ENCODE peak calls at places on chromosome 16, in five cellular contexts. One of them, this sample, is unnamed.

GRCh38 chr16:26983426-26983825 is 83.3 kb upstream of the C16orf82 start:
- DNase-seq in heart left ventricle: no peak
- DNase-seq in OCI-LY7: no peak
- DNase-seq in uterus: no peak
- DNase-seq in neuronal stem cell: no peak
- DNase-seq in this sample: no peak

GRCh38 chr16:8108991-8109509 is 481.3 kb downstream of the TMEM114 start:
- DNase-seq in heart left ventricle: no peak
- DNase-seq in OCI-LY7: no peak
- DNase-seq in uterus: no peak
- DNase-seq in neuronal stem cell: no peak
- DNase-seq in this sample: no peak

GRCh38 chr16:57480127-57480753 is 6.1 kb downstream of the DOK4 start:
- DNase-seq in heart left ventricle: peak
- DNase-seq in OCI-LY7: no peak
- DNase-seq in uterus: peak
- DNase-seq in neuronal stem cell: no peak
- DNase-seq in this sample: peak

GRCh38 chr16:56591377-56592060 is 2.2 kb downstream of the MT3 start:
- DNase-seq in heart left ventricle: no peak
- DNase-seq in OCI-LY7: no peak
- DNase-seq in uterus: no peak
- DNase-seq in neuronal stem cell: no peak
- DNase-seq in this sample: no peak

GRCh38 chr16:74226361-74226979 is 70.1 kb upstream of the PSMD7 start:
- DNase-seq in heart left ventricle: no peak
- DNase-seq in OCI-LY7: peak
- DNase-seq in uterus: no peak
- DNase-seq in neuronal stem cell: peak
- DNase-seq in this sample: no peak

GRCh38 chr16:4538067-4538385 is 547 bp downstream of the CDIP1 start:
- DNase-seq in heart left ventricle: no peak
- DNase-seq in OCI-LY7: no peak
- DNase-seq in uterus: no peak
- DNase-seq in neuronal stem cell: no peak
- DNase-seq in this sample: no peak

GRCh38 chr16:66930189-66930588 is 4.0 kb downstream of the CIAO2B start:
- DNase-seq in heart left ventricle: no peak
- DNase-seq in OCI-LY7: no peak
- DNase-seq in uterus: no peak
- DNase-seq in neuronal stem cell: no peak
- DNase-seq in this sample: peak

GRCh38 chr16:20107086-20107485 is 33.4 kb upstream of the GPR139 start:
- DNase-seq in heart left ventricle: no peak
- DNase-seq in OCI-LY7: no peak
- DNase-seq in uterus: no peak
- DNase-seq in neuronal stem cell: no peak
- DNase-seq in this sample: no peak

GRCh38 chr16:5642034-5642433 is 544.4 kb upstream of the EEF2KMT start:
- DNase-seq in heart left ventricle: no peak
- DNase-seq in OCI-LY7: no peak
- DNase-seq in uterus: no peak
- DNase-seq in neuronal stem cell: no peak
- DNase-seq in this sample: no peak

GRCh38 chr16:3187798-3188674 is at the start of gene OR1F1:
- DNase-seq in heart left ventricle: no peak
- DNase-seq in OCI-LY7: no peak
- DNase-seq in uterus: no peak
- DNase-seq in neuronal stem cell: no peak
- DNase-seq in this sample: no peak
- H3K4me3 ChIP-seq in heart left ventricle: peak
- H3K4me3 ChIP-seq in OCI-LY7: no peak
- H3K4me3 ChIP-seq in uterus: no peak
- H3K4me3 ChIP-seq in neuronal stem cell: peak
- H3K4me3 ChIP-seq in this sample: no peak

GRCh38 chr16:82088483-82088882 is 53.4 kb downstream of the HSD17B2 start:
- DNase-seq in heart left ventricle: no peak
- DNase-seq in OCI-LY7: no peak
- DNase-seq in uterus: peak
- DNase-seq in neuronal stem cell: no peak
- DNase-seq in this sample: no peak
- H3K27ac ChIP-seq in heart left ventricle: no peak
- H3K27ac ChIP-seq in OCI-LY7: no peak
- H3K27ac ChIP-seq in uterus: no peak
- H3K27ac ChIP-seq in neuronal stem cell: no peak
- H3K27ac ChIP-seq in this sample: no peak

GRCh38 chr16:22195695-22196558 is 10.2 kb upstream of the EEF2K start:
- DNase-seq in heart left ventricle: peak
- DNase-seq in OCI-LY7: peak
- DNase-seq in uterus: peak
- DNase-seq in neuronal stem cell: peak
- DNase-seq in this sample: peak
- H3K4me3 ChIP-seq in heart left ventricle: peak
- H3K4me3 ChIP-seq in OCI-LY7: peak
- H3K4me3 ChIP-seq in uterus: peak
- H3K4me3 ChIP-seq in neuronal stem cell: peak
- H3K4me3 ChIP-seq in this sample: peak

GRCh38 chr16:68751160-68751559 is 14.1 kb downstream of the CDH1 start:
- DNase-seq in heart left ventricle: no peak
- DNase-seq in OCI-LY7: no peak
- DNase-seq in uterus: no peak
- DNase-seq in neuronal stem cell: no peak
- DNase-seq in this sample: no peak

GRCh38 chr16:68752602-68753001 is 15.5 kb downstream of the CDH1 start:
- DNase-seq in heart left ventricle: no peak
- DNase-seq in OCI-LY7: no peak
- DNase-seq in uterus: no peak
- DNase-seq in neuronal stem cell: no peak
- DNase-seq in this sample: no peak

GRCh38 chr16:68756250-68757051 is 19.4 kb downstream of the CDH1 start:
- DNase-seq in heart left ventricle: no peak
- DNase-seq in OCI-LY7: peak
- DNase-seq in uterus: no peak
- DNase-seq in neuronal stem cell: no peak
- DNase-seq in this sample: peak

GRCh38 chr16:68750243-68750642 is 13.2 kb downstream of the CDH1 start:
- DNase-seq in heart left ventricle: no peak
- DNase-seq in OCI-LY7: no peak
- DNase-seq in uterus: no peak
- DNase-seq in neuronal stem cell: no peak
- DNase-seq in this sample: no peak

GRCh38 chr16:68754117-68754792 is 17.2 kb downstream of the CDH1 start:
- DNase-seq in heart left ventricle: no peak
- DNase-seq in OCI-LY7: no peak
- DNase-seq in uterus: no peak
- DNase-seq in neuronal stem cell: no peak
- DNase-seq in this sample: no peak
- H3K27ac ChIP-seq in heart left ventricle: no peak
- H3K27ac ChIP-seq in OCI-LY7: no peak
- H3K27ac ChIP-seq in uterus: no peak
- H3K27ac ChIP-seq in neuronal stem cell: no peak
- H3K27ac ChIP-seq in this sample: no peak

This sample was measured in kidney.